ENCODE peak calls at places on chromosome 3, in seven cellular contexts. S is heart left ventricle; D is effector memory CD4-positive, alpha-beta T cell; R is naive thymus-derived CD4-positive, alpha-beta T cell; H is stomach; J is psoas muscle; U is MM.1S. V is an unnamed sample.

GRCh38 chr3:184075901-184076300 is 21.0 kb upstream of the HTR3E start:
- DNase-seq in S (no peak), D (no peak), R (no peak), H (no peak), J (no peak), U (no peak), V (no peak)

GRCh38 chr3:114880078-114880477 is 267.0 kb downstream of the ZBTB20 start:
- DNase-seq in S (no peak), D (no peak), R (no peak), H (peak; percentile 29), J (no peak), U (no peak), V (no peak)

GRCh38 chr3:65597952-65598413 is 440.7 kb downstream of the MAGI1 start:
- DNase-seq in S (peak; percentile 52), D (no peak), R (no peak), H (no peak), J (no peak), U (no peak), V (no peak)

GRCh38 chr3:133943639-133944131 is 48.0 kb upstream of the RAB6B start:
- DNase-seq in S (no peak), D (no peak), R (no peak), H (peak; percentile 50), J (no peak), U (no peak), V (no peak)

GRCh38 chr3:119808244-119808643 is 26.3 kb downstream of the NR1I2 start:
- DNase-seq in S (no peak), D (no peak), R (no peak), H (no peak), J (no peak), U (no peak), V (no peak)

GRCh38 chr3:59607628-59608027 is 557.8 kb upstream of the CFAP20DC start:
- DNase-seq in S (no peak), D (no peak), R (no peak), H (no peak), J (no peak), U (no peak), V (no peak)

GRCh38 chr3:47404420-47404819 is 23.6 kb downstream of the PTPN23 start:
- DNase-seq in S (no peak), D (no peak), R (no peak), H (no peak), J (no peak), U (no peak), V (no peak)

GRCh38 chr3:112734718-112735350 is 93.9 kb upstream of the CCDC80 start:
- DNase-seq in S (peak; percentile 40), D (peak; percentile 54), R (peak; percentile 55), H (peak; percentile 65), J (peak; percentile 42), U (peak; percentile 77), V (peak; percentile 69)

GRCh38 chr3:71087109-71088018 is 496.2 kb downstream of the FOXP1 start:
- DNase-seq in S (no peak), D (peak; percentile 47), R (peak; percentile 56), H (no peak), J (no peak), U (peak; percentile 17), V (peak; percentile 90)

GRCh38 chr3:156816794-156817741 is 9.1 kb upstream of the LEKR1 start:
- DNase-seq in S (peak; percentile 93), D (peak; percentile 76), R (peak; percentile 78), H (peak; percentile 93), J (peak; percentile 90), U (peak; percentile 98), V (peak; percentile 84)

DNA sequence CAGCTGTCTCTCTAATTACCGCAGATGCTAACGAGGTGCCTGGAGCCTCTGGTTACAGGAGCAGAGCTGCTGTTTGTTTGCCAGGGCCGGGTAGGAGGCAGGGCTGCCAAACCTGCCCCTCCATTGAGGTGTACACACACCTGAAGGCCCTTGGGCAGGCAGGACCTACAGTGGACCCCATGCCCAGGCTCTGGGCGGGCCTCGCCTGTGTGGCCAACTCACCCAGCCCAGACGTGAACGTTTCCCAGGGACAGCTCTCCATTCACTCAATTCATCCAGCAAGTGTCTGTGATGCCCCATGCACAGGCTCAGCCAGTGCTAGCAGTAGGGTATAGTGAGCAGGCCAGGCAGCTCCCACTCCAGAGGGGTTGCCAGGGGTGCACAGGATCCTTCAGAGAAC is 43.7 kb downstream of the PLXNA1 start:
- DNase-seq in S (no peak), D (no peak), R (no peak), H (no peak), J (no peak), U (no peak), V (no peak)
- H3K36me3 ChIP-seq in S (peaks cover 78% of the 10 kb centered on the region), D (peaks cover 26% of the 10 kb centered on the region), R (no peaks in the 10 kb centered on the region), H (peaks cover 88% of the 10 kb centered on the region), J (peaks cover 65% of the 10 kb centered on the region), U (no peaks in the 10 kb centered on the region), V (no peaks in the 10 kb centered on the region)

DNA sequence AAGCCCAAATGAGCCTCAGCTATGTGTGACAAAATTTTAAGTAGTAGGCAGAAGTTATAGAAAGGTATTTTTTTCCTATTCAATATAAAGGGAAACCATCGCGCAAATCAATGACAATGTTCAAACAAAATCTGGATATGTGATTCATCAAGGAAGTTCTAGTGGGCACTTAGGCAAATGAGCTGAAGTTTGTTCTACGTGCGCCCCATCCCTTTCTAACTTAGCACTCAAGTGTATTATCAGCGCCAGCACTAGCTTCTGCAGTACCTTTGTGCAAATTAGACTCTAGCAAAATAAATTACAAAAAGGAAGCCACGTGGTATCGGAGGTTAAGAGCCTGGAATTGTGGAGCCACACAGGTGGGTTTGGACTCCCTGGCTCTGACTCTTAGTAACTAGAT is 91.1 kb downstream of the TBL1XR1 start:
- DNase-seq in S (no peak), D (no peak), R (no peak), H (no peak), J (no peak), U (no peak), V (no peak)
- H3K4me1 ChIP-seq in S (peaks cover 29% of the 10 kb centered on the region), D (peaks cover 7% of the 10 kb centered on the region), R (peaks cover 16% of the 10 kb centered on the region), H (peaks cover 90% of the 10 kb centered on the region), J (peaks cover 83% of the 10 kb centered on the region), U (peaks cover 32% of the 10 kb centered on the region), V (peaks cover 91% of the 10 kb centered on the region)

GRCh38 chr3:136974670-136975069 is 16.9 kb downstream of the IL20RB start:
- DNase-seq in S (no peak), D (no peak), R (no peak), H (no peak), J (no peak), U (no peak), V (no peak)
- H3K36me3 ChIP-seq in S (no peaks in the 10 kb centered on the region), D (no peaks in the 10 kb centered on the region), R (no peaks in the 10 kb centered on the region), H (no peaks in the 10 kb centered on the region), J (no peaks in the 10 kb centered on the region), U (no peaks in the 10 kb centered on the region), V (no peaks in the 10 kb centered on the region)

GRCh38 chr3:149577801-149578200 is 80.0 kb downstream of the WWTR1 start:
- DNase-seq in S (no peak), D (no peak), R (no peak), H (no peak), J (no peak), U (no peak), V (no peak)

GRCh38 chr3:149576071-149576564 is 81.7 kb downstream of the WWTR1 start:
- DNase-seq in S (no peak), D (no peak), R (no peak), H (no peak), J (no peak), U (no peak), V (no peak)

GRCh38 chr3:149572796-149573414 is 84.9 kb downstream of the WWTR1 start:
- DNase-seq in S (no peak), D (no peak), R (no peak), H (no peak), J (no peak), U (no peak), V (no peak)

GRCh38 chr3:149579161-149579560 is 78.7 kb downstream of the WWTR1 start:
- DNase-seq in S (no peak), D (no peak), R (no peak), H (no peak), J (no peak), U (no peak), V (no peak)

GRCh38 chr3:149575213-149575961 is 82.4 kb downstream of the WWTR1 start:
- DNase-seq in S (no peak), D (no peak), R (no peak), H (no peak), J (peak; percentile 75), U (no peak), V (no peak)
- H3K4me1 ChIP-seq in S (peaks cover 59% of the 10 kb centered on the region), D (no peaks in the 10 kb centered on the region), R (peaks cover 3% of the 10 kb centered on the region), H (peaks cover 87% of the 10 kb centered on the region), J (peaks cover 92% of the 10 kb centered on the region), U (peaks cover 31% of the 10 kb centered on the region), V (peaks cover 24% of the 10 kb centered on the region)

DNA sequence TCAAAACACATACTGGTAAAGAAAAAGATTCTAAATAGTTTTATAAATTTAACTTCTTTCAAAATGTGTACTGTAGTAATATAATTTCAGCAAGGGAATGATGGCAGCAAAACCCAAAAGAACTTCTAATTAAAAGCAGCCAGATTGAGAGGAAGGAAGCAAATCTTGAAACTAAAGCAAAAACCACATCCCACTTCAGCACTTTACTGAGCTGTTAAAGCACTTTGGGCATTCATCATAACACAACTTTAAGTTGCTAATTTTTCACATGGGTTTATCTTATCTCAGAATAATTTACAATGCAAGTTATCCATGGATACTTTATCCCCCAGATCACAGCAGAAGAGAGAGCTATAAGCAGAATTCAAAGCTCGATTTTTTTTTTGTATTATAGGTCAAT is 6.0 kb downstream of the RFC4 start:
- DNase-seq in S (no peak), D (no peak), R (no peak), H (no peak), J (no peak), U (no peak), V (no peak)
- H3K36me3 ChIP-seq in S (peaks cover 69% of the 10 kb centered on the region), D (peaks cover 13% of the 10 kb centered on the region), R (no peaks in the 10 kb centered on the region), H (peaks cover 54% of the 10 kb centered on the region), J (peaks cover 78% of the 10 kb centered on the region), U (peaks cover 27% of the 10 kb centered on the region), V (peaks cover 14% of the 10 kb centered on the region)

GRCh38 chr3:113745273-113746068 is 578 bp downstream of the NAA50 start:
- DNase-seq in S (peak; percentile 77), D (peak; percentile 67), R (peak; percentile 78), H (peak; percentile 70), J (peak; percentile 86), U (peak; percentile 90), V (peak; percentile 85)
- H3K4me1 ChIP-seq in S (peaks cover 33% of the 10 kb centered on the region), D (peaks cover 23% of the 10 kb centered on the region), R (peaks cover 43% of the 10 kb centered on the region), H (peaks cover 74% of the 10 kb centered on the region), J (peaks cover 63% of the 10 kb centered on the region), U (peaks cover 23% of the 10 kb centered on the region), V (peaks cover 73% of the 10 kb centered on the region)

DNA sequence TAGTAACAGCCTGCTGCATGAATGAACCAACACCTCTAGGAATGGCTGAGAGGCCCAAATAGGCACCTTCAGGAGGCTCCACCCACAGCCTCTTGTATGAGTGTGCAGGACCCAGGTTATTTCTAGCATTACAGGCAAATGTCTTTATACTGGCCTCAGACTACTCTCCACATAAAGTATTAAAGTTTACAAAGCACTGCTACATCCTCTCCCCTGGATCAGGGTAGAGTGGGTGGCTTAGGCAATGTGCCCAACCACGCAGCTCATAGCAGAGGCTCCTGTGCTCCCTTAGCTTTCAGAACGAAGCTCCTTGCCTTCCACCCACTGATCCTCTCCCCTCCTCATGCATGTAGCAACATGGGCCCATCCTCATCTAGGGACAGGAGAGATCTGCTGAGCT is 16.3 kb downstream of the TMEM43 start:
- DNase-seq in S (no peak), D (no peak), R (no peak), H (no peak), J (no peak), U (no peak), V (no peak)
- H3K36me3 ChIP-seq in S (peaks cover 78% of the 10 kb centered on the region), D (peaks cover 42% of the 10 kb centered on the region), R (no peaks in the 10 kb centered on the region), H (peaks cover 78% of the 10 kb centered on the region), J (peaks cover 80% of the 10 kb centered on the region), U (no peaks in the 10 kb centered on the region), V (peaks cover 15% of the 10 kb centered on the region)

V was measured in CD4-positive, alpha-beta memory T cell.